ENCODE peak calls at places on chromosome 15, in ten cellular contexts. One of them, this sample, is unnamed. For H3K4me1, the result is how much of the 10 kb centered on the place peaks cover.

GRCh38 chr15:40843885-40844542 is at the start of gene SPINT1:
- DNase-seq in lung: peak
- DNase-seq in mammary epithelial cell: peak
- DNase-seq in PC-9: peak
- DNase-seq in HepG2: no peak
- DNase-seq in IMR-90: no peak
- DNase-seq in lower lobe of right lung: peak
- DNase-seq in right atrium auricular region: no peak
- DNase-seq in Peyer's patch: peak
- DNase-seq in heart left ventricle: no peak
- DNase-seq in this sample: no peak

GRCh38 chr15:67042490-67043181 is 22.8 kb upstream of the SMAD3 start:
- DNase-seq in lung: no peak
- DNase-seq in mammary epithelial cell: no peak
- DNase-seq in PC-9: no peak
- DNase-seq in HepG2: no peak
- DNase-seq in IMR-90: peak
- DNase-seq in lower lobe of right lung: no peak
- DNase-seq in right atrium auricular region: no peak
- DNase-seq in Peyer's patch: no peak
- DNase-seq in heart left ventricle: no peak
- DNase-seq in this sample: no peak

GRCh38 chr15:80159811-80160569 is 7.2 kb downstream of the FAH start:
- DNase-seq in lung: no peak
- DNase-seq in mammary epithelial cell: no peak
- DNase-seq in PC-9: no peak
- DNase-seq in HepG2: no peak
- DNase-seq in IMR-90: peak
- DNase-seq in lower lobe of right lung: no peak
- DNase-seq in right atrium auricular region: no peak
- DNase-seq in Peyer's patch: no peak
- DNase-seq in heart left ventricle: no peak
- DNase-seq in this sample: no peak

GRCh38 chr15:46177219-46177618 is 542.4 kb downstream of the SQOR start:
- DNase-seq in lung: no peak
- DNase-seq in mammary epithelial cell: no peak
- DNase-seq in PC-9: no peak
- DNase-seq in HepG2: no peak
- DNase-seq in IMR-90: no peak
- DNase-seq in lower lobe of right lung: no peak
- DNase-seq in right atrium auricular region: no peak
- DNase-seq in Peyer's patch: no peak
- DNase-seq in heart left ventricle: no peak
- DNase-seq in this sample: no peak

GRCh38 chr15:47963265-47963664 is 157.5 kb upstream of the SLC24A5 start:
- DNase-seq in lung: no peak
- DNase-seq in mammary epithelial cell: no peak
- DNase-seq in PC-9: no peak
- DNase-seq in HepG2: no peak
- DNase-seq in IMR-90: no peak
- DNase-seq in lower lobe of right lung: no peak
- DNase-seq in right atrium auricular region: no peak
- DNase-seq in Peyer's patch: no peak
- DNase-seq in heart left ventricle: no peak
- DNase-seq in this sample: no peak

GRCh38 chr15:26648676-26649075 is 124.2 kb downstream of the GABRB3 start:
- DNase-seq in lung: no peak
- DNase-seq in mammary epithelial cell: no peak
- DNase-seq in PC-9: no peak
- DNase-seq in HepG2: no peak
- DNase-seq in IMR-90: no peak
- DNase-seq in lower lobe of right lung: no peak
- DNase-seq in right atrium auricular region: no peak
- DNase-seq in Peyer's patch: no peak
- DNase-seq in heart left ventricle: no peak
- DNase-seq in this sample: no peak

GRCh38 chr15:79329186-79329611 is 18.3 kb downstream of the TMED3 start:
- DNase-seq in lung: no peak
- DNase-seq in mammary epithelial cell: peak
- DNase-seq in PC-9: peak
- DNase-seq in HepG2: peak
- DNase-seq in IMR-90: peak
- DNase-seq in lower lobe of right lung: no peak
- DNase-seq in right atrium auricular region: no peak
- DNase-seq in Peyer's patch: no peak
- DNase-seq in heart left ventricle: no peak
- DNase-seq in this sample: no peak

GRCh38 chr15:63191895-63192603 is 2.6 kb downstream of the RAB8B start:
- DNase-seq in lung: no peak
- DNase-seq in mammary epithelial cell: no peak
- DNase-seq in PC-9: no peak
- DNase-seq in HepG2: no peak
- DNase-seq in IMR-90: no peak
- DNase-seq in lower lobe of right lung: no peak
- DNase-seq in right atrium auricular region: peak
- DNase-seq in Peyer's patch: peak
- DNase-seq in heart left ventricle: no peak
- DNase-seq in this sample: peak

GRCh38 chr15:49124371-49124770 is 31.0 kb downstream of the COPS2 start:
- DNase-seq in lung: no peak
- DNase-seq in mammary epithelial cell: no peak
- DNase-seq in PC-9: no peak
- DNase-seq in HepG2: no peak
- DNase-seq in IMR-90: peak
- DNase-seq in lower lobe of right lung: no peak
- DNase-seq in right atrium auricular region: no peak
- DNase-seq in Peyer's patch: no peak
- DNase-seq in heart left ventricle: no peak
- DNase-seq in this sample: no peak

GRCh38 chr15:62647195-62647865 is 395.2 kb upstream of the TPM1 start:
- DNase-seq in lung: no peak
- DNase-seq in mammary epithelial cell: peak
- DNase-seq in PC-9: peak
- DNase-seq in HepG2: peak
- DNase-seq in IMR-90: peak
- DNase-seq in lower lobe of right lung: no peak
- DNase-seq in right atrium auricular region: no peak
- DNase-seq in Peyer's patch: peak
- DNase-seq in heart left ventricle: no peak
- DNase-seq in this sample: no peak

GRCh38 chr15:98715401-98715800 is 67.1 kb downstream of the IGF1R start:
- DNase-seq in lung: no peak
- DNase-seq in mammary epithelial cell: no peak
- DNase-seq in PC-9: no peak
- DNase-seq in HepG2: no peak
- DNase-seq in IMR-90: no peak
- DNase-seq in lower lobe of right lung: no peak
- DNase-seq in right atrium auricular region: no peak
- DNase-seq in Peyer's patch: no peak
- DNase-seq in heart left ventricle: peak
- DNase-seq in this sample: no peak

GRCh38 chr15:80870366-80870765 is 91.2 kb downstream of the CEMIP start:
- DNase-seq in lung: no peak
- DNase-seq in mammary epithelial cell: no peak
- DNase-seq in PC-9: no peak
- DNase-seq in HepG2: no peak
- DNase-seq in IMR-90: no peak
- DNase-seq in lower lobe of right lung: no peak
- DNase-seq in right atrium auricular region: no peak
- DNase-seq in Peyer's patch: no peak
- DNase-seq in heart left ventricle: no peak
- DNase-seq in this sample: no peak

DNA sequence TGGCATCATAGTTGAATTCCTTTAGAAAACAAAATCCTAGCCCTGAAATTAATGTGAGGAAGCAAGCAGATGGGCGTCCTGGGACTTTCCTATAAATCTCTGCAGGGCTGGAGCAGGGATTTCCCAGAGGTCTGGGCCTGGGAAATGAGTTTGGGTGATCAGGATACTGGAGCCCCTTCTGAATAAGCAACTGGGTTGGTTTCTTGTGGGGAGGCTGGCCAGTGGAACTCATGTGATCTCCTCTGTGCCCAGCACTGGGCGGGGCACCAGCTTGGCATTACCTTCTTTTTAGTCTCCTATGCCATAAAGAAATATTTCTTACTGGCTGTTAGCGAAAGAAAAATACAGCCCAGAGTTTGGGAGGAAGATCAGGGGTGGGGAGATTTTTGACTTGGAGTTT is 1.7 kb downstream of the THSD4 start:
- DNase-seq in lung: no peak
- DNase-seq in mammary epithelial cell: peak
- DNase-seq in PC-9: no peak
- DNase-seq in HepG2: no peak
- DNase-seq in IMR-90: no peak
- DNase-seq in lower lobe of right lung: no peak
- DNase-seq in right atrium auricular region: no peak
- DNase-seq in Peyer's patch: no peak
- DNase-seq in heart left ventricle: peak
- DNase-seq in this sample: no peak
- H3K4me3 ChIP-seq in lung: no peak
- H3K4me3 ChIP-seq in mammary epithelial cell: peak
- H3K4me3 ChIP-seq in PC-9: peak
- H3K4me3 ChIP-seq in HepG2: no peak
- H3K4me3 ChIP-seq in IMR-90: peak
- H3K4me3 ChIP-seq in lower lobe of right lung: peak
- H3K4me3 ChIP-seq in right atrium auricular region: peak
- H3K4me3 ChIP-seq in Peyer's patch: no peak
- H3K4me3 ChIP-seq in heart left ventricle: peak
- H3K4me3 ChIP-seq in this sample: no peak

DNA sequence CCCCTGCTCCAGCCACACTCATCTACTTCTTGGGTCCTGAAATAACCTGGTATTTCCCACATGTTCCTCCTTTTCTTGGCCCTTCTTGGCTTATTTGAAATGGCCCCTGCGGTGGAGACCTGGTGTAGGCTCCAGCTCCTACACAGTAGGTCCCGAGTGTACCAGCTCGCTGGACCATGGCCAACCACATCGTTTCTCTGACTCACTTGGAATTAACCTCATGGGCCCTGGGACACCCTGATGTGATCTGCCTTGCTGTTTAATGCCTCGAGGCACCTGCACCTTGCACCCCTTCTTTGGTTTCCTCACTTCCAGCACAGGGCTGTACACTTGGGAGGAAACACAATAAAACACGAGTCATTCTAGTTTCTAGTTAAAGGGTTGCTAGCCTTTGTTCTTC is 60.3 kb downstream of the FEM1B start:
- DNase-seq in lung: no peak
- DNase-seq in mammary epithelial cell: peak
- DNase-seq in PC-9: no peak
- DNase-seq in HepG2: no peak
- DNase-seq in IMR-90: no peak
- DNase-seq in lower lobe of right lung: no peak
- DNase-seq in right atrium auricular region: no peak
- DNase-seq in Peyer's patch: no peak
- DNase-seq in heart left ventricle: no peak
- DNase-seq in this sample: no peak
- H3K4me1 ChIP-seq in lung: under half
- H3K4me1 ChIP-seq in mammary epithelial cell: under half
- H3K4me1 ChIP-seq in PC-9: under half
- H3K4me1 ChIP-seq in HepG2: under half
- H3K4me1 ChIP-seq in IMR-90: under half
- H3K4me1 ChIP-seq in lower lobe of right lung: under half
- H3K4me1 ChIP-seq in right atrium auricular region: under half
- H3K4me1 ChIP-seq in Peyer's patch: under half
- H3K4me1 ChIP-seq in heart left ventricle: under half
- H3K4me1 ChIP-seq in this sample: under half

GRCh38 chr15:73287019-73287418 is 81.7 kb downstream of the HCN4 start:
- DNase-seq in lung: no peak
- DNase-seq in mammary epithelial cell: no peak
- DNase-seq in PC-9: no peak
- DNase-seq in HepG2: no peak
- DNase-seq in IMR-90: no peak
- DNase-seq in lower lobe of right lung: no peak
- DNase-seq in right atrium auricular region: no peak
- DNase-seq in Peyer's patch: no peak
- DNase-seq in heart left ventricle: no peak
- DNase-seq in this sample: no peak

GRCh38 chr15:73282567-73283200 is 86.1 kb downstream of the HCN4 start:
- DNase-seq in lung: no peak
- DNase-seq in mammary epithelial cell: no peak
- DNase-seq in PC-9: no peak
- DNase-seq in HepG2: no peak
- DNase-seq in IMR-90: no peak
- DNase-seq in lower lobe of right lung: no peak
- DNase-seq in right atrium auricular region: no peak
- DNase-seq in Peyer's patch: no peak
- DNase-seq in heart left ventricle: no peak
- DNase-seq in this sample: no peak

GRCh38 chr15:73286356-73286755 is 82.4 kb downstream of the HCN4 start:
- DNase-seq in lung: no peak
- DNase-seq in mammary epithelial cell: no peak
- DNase-seq in PC-9: no peak
- DNase-seq in HepG2: no peak
- DNase-seq in IMR-90: peak
- DNase-seq in lower lobe of right lung: no peak
- DNase-seq in right atrium auricular region: no peak
- DNase-seq in Peyer's patch: no peak
- DNase-seq in heart left ventricle: no peak
- DNase-seq in this sample: no peak

GRCh38 chr15:73283341-73283962 is 85.3 kb downstream of the HCN4 start:
- DNase-seq in lung: no peak
- DNase-seq in mammary epithelial cell: no peak
- DNase-seq in PC-9: no peak
- DNase-seq in HepG2: no peak
- DNase-seq in IMR-90: no peak
- DNase-seq in lower lobe of right lung: no peak
- DNase-seq in right atrium auricular region: no peak
- DNase-seq in Peyer's patch: no peak
- DNase-seq in heart left ventricle: no peak
- DNase-seq in this sample: no peak

DNA sequence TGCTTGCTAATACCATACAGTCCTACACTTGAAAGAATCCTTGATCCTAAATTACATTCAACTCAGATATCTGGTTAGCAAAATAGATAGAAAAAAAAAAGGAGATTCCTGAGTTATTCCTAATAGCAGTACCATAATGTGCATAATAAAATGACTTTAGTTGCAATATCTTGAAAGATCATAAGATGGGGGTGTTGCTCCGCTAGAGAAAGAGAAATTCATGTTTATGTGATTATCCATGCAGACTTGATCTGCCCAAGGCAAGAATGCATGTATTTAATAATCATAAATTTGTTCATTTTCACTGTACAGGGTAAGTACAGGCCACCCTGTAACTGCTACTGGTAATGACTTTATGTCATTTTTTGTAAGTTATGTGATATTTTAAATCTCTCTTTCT is 84.7 kb downstream of the HCN4 start:
- DNase-seq in lung: no peak
- DNase-seq in mammary epithelial cell: no peak
- DNase-seq in PC-9: no peak
- DNase-seq in HepG2: no peak
- DNase-seq in IMR-90: peak
- DNase-seq in lower lobe of right lung: no peak
- DNase-seq in right atrium auricular region: no peak
- DNase-seq in Peyer's patch: no peak
- DNase-seq in heart left ventricle: no peak
- DNase-seq in this sample: no peak
- TF ChIP-seq CTCF in lung: no peak
- TF ChIP-seq CTCF in mammary epithelial cell: no peak
- TF ChIP-seq CTCF in PC-9: peak
- TF ChIP-seq CTCF in HepG2: peak
- TF ChIP-seq CTCF in IMR-90: peak
- TF ChIP-seq CTCF in lower lobe of right lung: no peak
- TF ChIP-seq CTCF in right atrium auricular region: no peak
- TF ChIP-seq CTCF in Peyer's patch: no peak
- TF ChIP-seq CTCF in heart left ventricle: no peak
- TF ChIP-seq CTCF in this sample: no peak

GRCh38 chr15:52785672-52786406 is 4.3 kb downstream of the ONECUT1 start:
- DNase-seq in lung: no peak
- DNase-seq in mammary epithelial cell: no peak
- DNase-seq in PC-9: no peak
- DNase-seq in HepG2: no peak
- DNase-seq in IMR-90: no peak
- DNase-seq in lower lobe of right lung: no peak
- DNase-seq in right atrium auricular region: no peak
- DNase-seq in Peyer's patch: no peak
- DNase-seq in heart left ventricle: no peak
- DNase-seq in this sample: no peak
- H3K4me3 ChIP-seq in lung: no peak
- H3K4me3 ChIP-seq in mammary epithelial cell: no peak
- H3K4me3 ChIP-seq in PC-9: no peak
- H3K4me3 ChIP-seq in HepG2: peak
- H3K4me3 ChIP-seq in IMR-90: no peak
- H3K4me3 ChIP-seq in lower lobe of right lung: no peak
- H3K4me3 ChIP-seq in right atrium auricular region: no peak
- H3K4me3 ChIP-seq in Peyer's patch: no peak
- H3K4me3 ChIP-seq in heart left ventricle: no peak
- H3K4me3 ChIP-seq in this sample: no peak

This sample was measured in CD8-positive, alpha-beta T cell.